ENCODE peak calls at places on chromosomes 5 and 9, in seven cellular contexts. Z, F, A, H, B, V and D are unnamed samples.

GRCh38 chr9:27847380-27847779 is 274.1 kb upstream of the C9orf72 start:
- DNase-seq in F (no peak), V (no peak), B (no peak), H (no peak), A (no peak), Z (no peak), D (no peak)

GRCh38 chr5:915946-916345 is 23.3 kb downstream of the TRIP13 start:
- DNase-seq in V (no peak), F (no peak), B (no peak), A (no peak), H (no peak), Z (no peak), D (no peak)

GRCh38 chr5:33854733-33855151 is 37.0 kb downstream of the ADAMTS12 start:
- DNase-seq in V (no peak), B (no peak), F (peak; percentile 55), H (no peak), Z (peak; percentile 84), A (no peak), D (no peak)

GRCh38 chr9:100346836-100347235 is 5.9 kb downstream of the TEX10 start:
- DNase-seq in B (no peak), F (no peak), V (no peak), Z (peak; percentile 56), A (no peak), H (no peak), D (no peak)

GRCh38 chr9:79257671-79258410 is 313.9 kb upstream of the TLE4 start:
- DNase-seq in F (no peak), H (no peak), A (no peak), Z (no peak), V (no peak), B (no peak), D (no peak)

GRCh38 chr9:96342553-96343245 is 40.7 kb upstream of the HSD17B3 start:
- DNase-seq in H (no peak), Z (no peak), A (no peak), V (no peak), F (no peak), B (no peak), D (no peak)

GRCh38 chr9:115198018-115198417 is 80.1 kb upstream of the TNC start:
- DNase-seq in H (peak; percentile 38), B (no peak), F (no peak), V (peak; percentile 39), Z (peak; percentile 51), A (no peak), D (no peak)

GRCh38 chr9:132547052-132547431 is 35.4 kb upstream of the BARHL1 start:
- DNase-seq in B (no peak), A (no peak), F (no peak), H (no peak), Z (no peak), V (no peak), D (no peak)